ENCODE peak calls at places on chromosomes 5 and 9, in four cellular contexts. L is IMR-90, V is fibroblast of lung, P is Calu3. M is an unnamed sample.

GRCh38 chr9:12889402-12890106 is 114.7 kb downstream of the LURAP1L start:
- DNase-seq in L (no peak), V (peak), P (no peak), M (no peak)

GRCh38 chr9:92138157-92138959 is 23.1 kb upstream of the SPTLC1 start:
- DNase-seq in L (peak), V (peak), P (peak), M (no peak)

GRCh38 chr5:67799732-67800234 is 415.8 kb upstream of the PIK3R1 start:
- DNase-seq in L (no peak), V (peak), P (no peak), M (no peak)

GRCh38 chr5:72178910-72179815 is 71.9 kb downstream of the MAP1B start:
- DNase-seq in L (peak), V (peak), P (peak), M (peak)

GRCh38 chr9:112443200-112443599 is 43.4 kb upstream of the KIAA1958 start:
- DNase-seq in L (peak), V (peak), P (no peak), M (no peak)

GRCh38 chr5:159638954-159639559 is 277.2 kb upstream of the ADRA1B start:
- DNase-seq in L (peak), V (peak), P (no peak), M (no peak)

GRCh38 chr9:135520916-135521607 is at the start of gene LCN1:
- DNase-seq in L (no peak), V (no peak), P (no peak), M (no peak)

GRCh38 chr5:56211298-56211865 is 21.7 kb downstream of the ANKRD55 start:
- DNase-seq in L (peak), V (peak), P (peak), M (no peak)

GRCh38 chr9:109074236-109074889 is 45.4 kb downstream of the TMEM245 start:
- DNase-seq in L (no peak), V (no peak), P (no peak), M (no peak)

GRCh38 chr9:92616199-92617129 is 53.5 kb downstream of the IPPK start:
- DNase-seq in L (no peak), V (peak), P (no peak), M (no peak)

GRCh38 chr5:180808461-180809000 is 5.9 kb upstream of the MGAT1 start:
- DNase-seq in L (no peak), V (no peak), P (no peak), M (no peak)

GRCh38 chr9:8961186-8961666 is 1161.6 kb upstream of the DMAC1 start:
- DNase-seq in L (no peak), V (peak), P (no peak), M (no peak)

GRCh38 chr9:105053209-105053652 is 125.3 kb upstream of the ABCA1 start:
- DNase-seq in L (peak), V (peak), P (peak), M (no peak)

GRCh38 chr5:96661101-96661840 is 905 bp upstream of the CAST start:
- DNase-seq in L (peak), V (peak), P (peak), M (no peak)

GRCh38 chr5:142915840-142916424 is 145.8 kb downstream of the ARHGAP26 start:
- DNase-seq in L (peak), V (peak), P (peak), M (no peak)

GRCh38 chr5:158559643-158560042 is 540.1 kb downstream of the EBF1 start:
- DNase-seq in L (no peak), V (no peak), P (no peak), M (no peak)

GRCh38 chr5:94360382-94360781 is 258.0 kb downstream of the KIAA0825 start:
- DNase-seq in L (no peak), V (no peak), P (no peak), M (no peak)

GRCh38 chr9:95854386-95855015 is 21.0 kb upstream of the ERCC6L2 start:
- DNase-seq in L (peak), V (peak), P (no peak), M (no peak)

GRCh38 chr9:128979111-128979510 is 31.6 kb downstream of the NUP188 start:
- DNase-seq in L (no peak), V (no peak), P (no peak), M (no peak)

GRCh38 chr9:70964861-70965260 is 156.6 kb downstream of the TRPM3 start:
- DNase-seq in L (no peak), V (no peak), P (no peak), M (no peak)

GRCh38 chr5:105409695-105410094 is 1847.1 kb upstream of the NUDT12 start:
- DNase-seq in L (no peak), V (no peak), P (no peak), M (no peak)

DNA sequence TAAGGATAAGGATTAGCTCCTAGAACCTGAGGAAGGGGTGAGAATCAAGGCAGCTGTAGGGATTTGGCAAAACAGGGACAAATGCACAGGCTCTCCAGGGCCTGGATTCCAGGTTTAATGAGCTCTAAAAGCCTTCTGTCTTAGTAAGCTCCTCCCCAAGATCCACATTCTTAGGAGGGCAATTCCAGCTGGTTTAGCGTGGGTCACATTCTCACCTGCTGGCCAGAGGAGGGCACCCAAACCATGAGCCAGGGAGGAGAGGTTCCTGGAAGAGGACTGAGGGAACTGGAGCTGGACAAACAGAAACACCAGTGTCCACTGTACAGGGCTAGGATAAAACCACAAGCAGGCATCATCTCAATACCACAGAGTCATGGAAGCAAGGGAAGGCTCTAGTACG is 480.0 kb downstream of the CCDC171 start:
- DNase-seq in L (peak), V (peak), P (peak), M (no peak)
- TF ChIP-seq CTCF in L (peak), V (no peak), P (no peak), M (peak)

GRCh38 chr5:1479066-1479465 is 33.8 kb upstream of the SLC6A3 start:
- DNase-seq in L (no peak), V (no peak), P (no peak), M (no peak)

GRCh38 chr5:1480806-1481205 is 35.6 kb upstream of the SLC6A3 start:
- DNase-seq in L (no peak), V (no peak), P (no peak), M (no peak)

GRCh38 chr5:1481266-1481998 is 36.2 kb upstream of the SLC6A3 start:
- DNase-seq in L (no peak), V (no peak), P (no peak), M (no peak)

GRCh38 chr5:1479581-1480188 is 34.4 kb upstream of the SLC6A3 start:
- DNase-seq in L (peak), V (peak), P (no peak), M (no peak)

GRCh38 chr5:1480217-1480616 is 35.0 kb upstream of the SLC6A3 start:
- DNase-seq in L (no peak), V (peak), P (no peak), M (no peak)
- TF ChIP-seq CTCF in L (no peak), V (no peak), P (no peak), M (no peak)

DNA sequence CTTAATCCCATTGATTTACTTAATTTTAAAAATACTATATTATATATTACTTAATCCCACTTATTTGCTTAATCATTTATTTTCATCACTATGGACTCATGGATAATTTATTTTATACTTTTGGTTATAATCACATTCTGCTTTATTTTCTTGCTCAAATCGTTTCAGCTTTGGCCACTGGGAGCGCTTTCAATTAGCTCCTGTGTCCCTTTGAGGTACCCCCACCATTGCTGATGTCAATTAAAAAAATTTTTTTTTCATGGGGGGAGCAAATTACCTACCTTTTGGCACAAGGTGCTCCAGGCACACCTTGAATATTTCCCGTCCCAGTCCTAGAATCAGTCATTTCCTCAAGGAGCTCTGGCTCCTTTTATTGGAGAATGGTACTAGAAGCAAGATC is 1.4 kb upstream of the TRIO start:
- DNase-seq in L (no peak), V (no peak), P (no peak), M (no peak)
- TF ChIP-seq CTCF in L (no peak), V (no peak), P (no peak), M (no peak)

GRCh38 chr9:97484134-97484533 is 17.3 kb upstream of the TMOD1 start:
- DNase-seq in L (no peak), V (no peak), P (no peak), M (no peak)

GRCh38 chr9:97491216-97491999 is 10.1 kb upstream of the TMOD1 start:
- DNase-seq in L (no peak), V (no peak), P (no peak), M (no peak)

GRCh38 chr9:97487880-97488279 is 13.6 kb upstream of the TMOD1 start:
- DNase-seq in L (no peak), V (no peak), P (no peak), M (no peak)

DNA sequence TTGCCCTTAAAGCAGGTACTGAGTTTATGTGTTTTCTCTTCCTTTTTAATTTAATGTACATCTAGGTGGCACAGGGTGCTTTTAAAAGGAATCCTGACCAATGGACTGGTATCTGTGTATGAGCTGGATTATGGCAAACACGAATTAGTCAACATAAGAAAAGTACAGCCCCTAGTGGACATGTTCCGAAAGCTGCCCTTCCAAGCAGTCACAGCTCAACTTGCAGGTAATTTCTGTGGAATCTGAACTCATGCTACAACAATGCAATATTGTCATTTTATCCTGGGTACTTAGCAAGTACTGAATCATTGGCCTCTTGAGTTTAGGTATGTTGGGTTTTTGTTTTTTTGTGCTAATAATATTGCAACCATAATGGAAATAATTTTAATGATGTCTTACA is 14.4 kb upstream of the TMOD1 start:
- DNase-seq in L (peak), V (no peak), P (no peak), M (no peak)
- TF ChIP-seq CTCF in L (peak), V (no peak), P (no peak), M (peak)

M was measured in chondrocyte.